ENCODE peak calls at places on chromosomes 4 and X, in four cellular contexts. I is hippocampal formation, F is Right ventricle myocardium superior, D is glutamatergic neuron. E is an unnamed sample.

GRCh38 chr4:181702864-181703263 is 540.3 kb upstream of the TENM3 start:
- DNase-seq in D (no peak), I (no peak), F (no peak), E (no peak)

GRCh38 chr4:151325320-151326246 is at the start of gene SH3D19:
- DNase-seq in I (peak; percentile 57), F (peak; percentile 84), D (peak; percentile 57), E (peak; percentile 57)

GRCh38 chrX:331145-331771 is 12.7 kb upstream of the GTPBP6 start:
- DNase-seq in I (no peak), F (peak; percentile 59), D (peak; percentile 74), E (no peak)

GRCh38 chr4:83536649-83537352 is 893 bp downstream of the GPAT3 start:
- DNase-seq in F (no peak), I (no peak), D (peak; percentile 27), E (no peak)

GRCh38 chr4:130110760-130111159 is 1014.8 kb downstream of the C4orf33 start:
- DNase-seq in F (no peak), D (no peak), I (no peak), E (no peak)

GRCh38 chr4:626201-627091 is 1.1 kb downstream of the PDE6B start:
- DNase-seq in I (no peak), F (peak; percentile 28), D (no peak), E (no peak)

GRCh38 chr4:155657985-155658384 is 8.7 kb upstream of the GUCY1A1 start:
- DNase-seq in F (no peak), D (no peak), I (no peak), E (no peak)

GRCh38 chr4:385934-386707 is 48.5 kb downstream of the ZNF141 start:
- DNase-seq in D (peak; percentile 61), I (no peak), F (no peak), E (no peak)

GRCh38 chr4:177285953-177286352 is 23.7 kb upstream of the NEIL3 start:
- DNase-seq in F (no peak), I (no peak), D (no peak), E (no peak)

GRCh38 chr4:110085131-110085530 is 113.3 kb downstream of the ELOVL6 start:
- DNase-seq in D (no peak), F (no peak), I (no peak), E (no peak)

GRCh38 chr4:145734576-145735329 is 54.8 kb downstream of the C4orf51 start:
- DNase-seq in D (no peak), F (peak; percentile 59), I (no peak), E (no peak)

GRCh38 chrX:110759785-110760184 is 35.8 kb downstream of the CHRDL1 start:
- DNase-seq in D (no peak), I (no peak), F (no peak), E (no peak)

GRCh38 chr4:109231331-109231730 is 71.1 kb downstream of the COL25A1 start:
- DNase-seq in D (no peak), F (no peak), I (no peak), E (no peak)

GRCh38 chr4:26020896-26021295 is 106.9 kb downstream of the SMIM20 start:
- DNase-seq in I (no peak), D (no peak), F (no peak), E (no peak)

GRCh38 chrX:140701480-140701879 is 8.1 kb upstream of the LINC00632 start:
- DNase-seq in I (no peak), D (no peak), F (no peak), E (no peak)

GRCh38 chrX:45445745-45446412 is 245.2 kb upstream of the DIPK2B start:
- DNase-seq in F (no peak), D (no peak), I (no peak), E (no peak)

GRCh38 chrX:135432881-135433521 is 11.3 kb downstream of the SMIM10L2A start:
- DNase-seq in I (no peak), F (no peak), D (no peak), E (no peak)